ENCODE peak calls at places on chromosomes 1 and 21, in five cellular contexts. H is left ventricle myocardium inferior, W is cardiac muscle cell, O is upper lobe of right lung, V is kidney. M is an unnamed sample.
A peak's percentile ranks its signal among the peaks of the same experiment; 100 is the strongest.

GRCh38 chr1:106435269-106435668 is 621.2 kb upstream of the PRMT6 start:
- DNase-seq in O (no peak), W (no peak), V (no peak), H (no peak), M (no peak)

GRCh38 chr1:216665381-216665780 is 57.8 kb downstream of the ESRRG start:
- DNase-seq in W (no peak), H (no peak), V (no peak), O (no peak), M (no peak)

GRCh38 chr1:150164224-150164623 is 14.5 kb downstream of the PLEKHO1 start:
- DNase-seq in V (no peak), H (peak; percentile 34), O (no peak), W (no peak), M (no peak)

GRCh38 chr1:58717979-58718378 is 18.1 kb upstream of the MYSM1 start:
- DNase-seq in W (no peak), V (no peak), H (no peak), O (no peak), M (no peak)

GRCh38 chr1:51729824-51730284 is 113.0 kb downstream of the OSBPL9 start:
- DNase-seq in H (no peak), W (peak; percentile 75), V (no peak), O (no peak), M (peak; percentile 71)

GRCh38 chr1:152013664-152014237 is 20.1 kb upstream of the S100A10 start:
- DNase-seq in O (no peak), H (no peak), V (no peak), W (peak; percentile 53), M (peak; percentile 68)

GRCh38 chr1:109111386-109112055 is 2.4 kb upstream of the ELAPOR1 start:
- DNase-seq in H (no peak), O (no peak), V (no peak), W (no peak), M (no peak)

GRCh38 chr21:45513741-45514310 is 28.4 kb downstream of the SLC19A1 start:
- DNase-seq in V (peak; percentile 62), W (no peak), O (peak; percentile 57), H (peak; percentile 14), M (no peak)

GRCh38 chr1:29105822-29106221 is 17.9 kb downstream of the TMEM200B start:
- DNase-seq in W (no peak), V (no peak), O (no peak), H (no peak), M (no peak)

GRCh38 chr1:180150982-180151381 is 3.7 kb upstream of the QSOX1 start:
- DNase-seq in O (no peak), V (no peak), W (no peak), H (no peak), M (no peak)

GRCh38 chr1:28507247-28507645 is 1.4 kb downstream of the RCC1 start:
- DNase-seq in V (no peak), O (no peak), H (no peak), W (peak; percentile 53), M (peak; percentile 52)

GRCh38 chr1:17549384-17549783 is 9.9 kb downstream of the ARHGEF10L start:
- DNase-seq in O (no peak), H (no peak), V (no peak), W (no peak), M (no peak)

GRCh38 chr1:114234408-114235119 is 80.9 kb upstream of the SYT6 start:
- DNase-seq in W (no peak), V (no peak), O (no peak), H (no peak), M (no peak)

DNA sequence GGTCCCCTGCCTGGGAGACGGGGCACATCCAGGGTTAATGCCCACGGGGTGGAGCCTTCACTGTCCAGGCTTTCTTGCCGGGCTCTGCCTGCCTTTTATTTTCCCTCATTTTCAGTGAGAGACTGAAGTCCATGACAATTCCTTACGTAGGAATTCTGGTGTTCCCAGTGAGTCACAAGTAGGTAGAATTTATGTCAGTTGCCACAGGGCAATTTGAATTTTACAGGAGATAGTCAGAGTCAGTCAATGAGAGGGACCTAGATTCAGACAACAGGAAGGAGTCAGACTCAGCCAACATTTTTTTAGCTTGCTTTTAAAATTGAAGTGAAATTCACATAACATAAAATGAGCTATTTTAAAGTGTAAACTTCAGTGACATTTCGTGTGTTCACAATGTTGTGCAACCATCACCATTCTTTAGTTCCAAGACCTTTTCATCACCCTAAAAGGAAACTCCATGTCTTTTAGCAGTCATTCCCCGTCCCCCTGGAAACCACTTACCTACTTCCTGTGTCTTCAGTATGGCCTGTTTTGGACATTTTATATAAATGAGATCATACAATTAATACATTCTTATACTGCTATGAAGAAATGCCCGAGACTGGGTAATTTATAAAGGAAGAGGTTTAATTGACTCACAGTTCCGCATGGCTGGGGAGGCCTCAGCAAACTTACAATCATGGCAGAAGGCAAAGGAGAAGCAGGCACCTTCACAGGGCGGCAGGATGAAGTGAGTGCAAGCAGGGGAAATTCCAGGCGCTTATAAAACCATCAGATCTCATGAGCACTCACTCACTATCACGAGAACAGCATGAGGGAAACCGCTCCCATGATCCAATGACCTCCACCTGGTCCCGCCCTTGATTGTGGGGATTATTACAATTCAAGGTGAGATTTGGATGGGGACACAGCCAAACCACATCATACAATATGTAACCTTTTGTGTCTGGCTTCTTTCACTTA is 14.6 kb downstream of the AJAP1 start:
- DNase-seq in O (no peak), W (no peak), V (no peak), H (no peak), M (no peak)
- H3K4me1 ChIP-seq in O (no peaks in the 10 kb centered on the region), W (no peaks in the 10 kb centered on the region), V (no peaks in the 10 kb centered on the region), H (no peaks in the 10 kb centered on the region), M (no peaks in the 10 kb centered on the region)

DNA sequence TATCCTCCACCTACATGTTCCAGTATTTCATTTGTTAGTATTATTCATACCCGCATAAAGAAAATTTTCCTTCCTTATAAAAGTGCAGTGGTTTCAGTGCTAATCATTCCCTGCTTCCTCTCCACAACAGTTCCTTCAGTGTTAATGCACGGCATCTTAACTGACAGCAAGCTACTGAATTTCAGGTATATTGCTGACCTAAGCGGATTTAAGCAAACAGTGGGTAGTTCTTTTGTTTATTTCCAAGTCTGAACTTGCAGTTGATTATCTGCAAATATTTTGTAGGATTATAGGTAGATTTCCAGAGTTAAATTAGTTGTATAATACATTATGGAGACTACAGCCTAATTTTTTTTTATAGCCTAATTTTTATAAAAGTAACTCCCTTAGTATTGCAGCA is 15.1 kb upstream of the DR1 start:
- DNase-seq in V (no peak), O (no peak), W (no peak), H (no peak), M (no peak)
- H3K4me3 ChIP-seq in V (no peak overlapping the region), O (no peak overlapping the region), W (no peak overlapping the region), H (no peak overlapping the region), M (no peak overlapping the region)

GRCh38 chr1:35192056-35192852 is 691 bp downstream of the SFPQ start:
- DNase-seq in H (peak; percentile 88), O (peak; percentile 94), V (peak; percentile 95), W (peak; percentile 90), M (peak; percentile 53)
- H3K36me3 ChIP-seq in H (peaks cover 44% of the 10 kb centered on the region), O (peaks cover 43% of the 10 kb centered on the region), V (peaks cover 32% of the 10 kb centered on the region), W (peaks cover 43% of the 10 kb centered on the region), M (peaks cover 57% of the 10 kb centered on the region)

GRCh38 chr1:26349886-26350244 is 4.1 kb downstream of the CRYBG2 start:
- DNase-seq in H (no peak), W (no peak), V (no peak), O (no peak), M (no peak)
- H3K4me1 ChIP-seq in H (peaks cover 7% of the 10 kb centered on the region), W (peaks cover 10% of the 10 kb centered on the region), V (peaks cover 4% of the 10 kb centered on the region), O (no peaks in the 10 kb centered on the region), M (no peaks in the 10 kb centered on the region)

GRCh38 chr1:212611000-212611636 is 2.6 kb downstream of the ATF3 start:
- DNase-seq in V (no peak), H (no peak), O (no peak), W (no peak), M (no peak)
- H3K4me3 ChIP-seq in V (peak overlapping the region; percentile 86), H (peak overlapping the region; percentile 86), O (peak overlapping the region; percentile 78), W (no peak overlapping the region), M (no peak overlapping the region)